ENCODE peak calls at places on chromosomes 16 and 17, in seven cellular contexts. U is fibroblast of pulmonary artery, J is A673, R is RWPE1, P is GM20000, O is tibial artery, Z is left ventricle myocardium inferior. S is an unnamed sample.

GRCh38 chr17:52106070-52106469 is 52.4 kb downstream of the CA10 start:
- DNase-seq in U (no peak), J (no peak), R (no peak), P (no peak), O (no peak), Z (no peak), S (no peak)

GRCh38 chr17:63452091-63452978 is 6.2 kb upstream of the CYB561 start:
- DNase-seq in U (no peak), J (no peak), R (no peak), P (no peak), O (no peak), Z (no peak), S (no peak)

GRCh38 chr16:53537591-53537990 is 34.6 kb upstream of the AKTIP start:
- DNase-seq in U (no peak), J (no peak), R (no peak), P (no peak), O (no peak), Z (no peak), S (no peak)

GRCh38 chr16:57533618-57534336 is 2.6 kb downstream of the CCDC102A start:
- DNase-seq in U (no peak), J (no peak), R (no peak), P (no peak), O (no peak), Z (no peak), S (peak; percentile 20)

GRCh38 chr17:82963104-82963950 is 116.1 kb upstream of the METRNL start:
- DNase-seq in U (peak; percentile 81), J (peak; percentile 62), R (peak; percentile 25), P (peak; percentile 79), O (peak; percentile 86), Z (peak; percentile 86), S (no peak)

GRCh38 chr17:70871180-70871818 is 702.0 kb downstream of the KCNJ2 start:
- DNase-seq in U (no peak), J (no peak), R (no peak), P (no peak), O (no peak), Z (no peak), S (no peak)

GRCh38 chr17:8762012-8762411 is 3.7 kb upstream of the SPDYE4 start:
- DNase-seq in U (no peak), J (no peak), R (no peak), P (no peak), O (no peak), Z (no peak), S (no peak)

GRCh38 chr17:19646788-19647696 is 1.5 kb upstream of the ALDH3A2 start:
- DNase-seq in U (peak; percentile 24), J (peak; percentile 10), R (no peak), P (no peak), O (no peak), Z (no peak), S (no peak)

GRCh38 chr17:55420776-55421178 is 858 bp downstream of the MMD start:
- DNase-seq in U (no peak), J (peak; percentile 32), R (peak; percentile 30), P (peak; percentile 47), O (peak; percentile 53), Z (peak; percentile 52), S (peak; percentile 50)

GRCh38 chr17:66548158-66548557 is 245.7 kb downstream of the PRKCA start:
- DNase-seq in U (no peak), J (no peak), R (no peak), P (no peak), O (no peak), Z (no peak), S (no peak)

GRCh38 chr17:72102366-72102765 is 18.5 kb upstream of the SOX9 start:
- DNase-seq in U (no peak), J (no peak), R (no peak), P (no peak), O (no peak), Z (no peak), S (no peak)

GRCh38 chr17:50805486-50805885 is 29.9 kb upstream of the WFIKKN2 start:
- DNase-seq in U (no peak), J (no peak), R (no peak), P (no peak), O (no peak), Z (no peak), S (no peak)

GRCh38 chr17:57284984-57285646 is 28.8 kb downstream of the MSI2 start:
- DNase-seq in U (no peak), J (no peak), R (no peak), P (peak; percentile 56), O (no peak), Z (no peak), S (peak; percentile 38)

GRCh38 chr17:33433581-33433980 is 140.5 kb upstream of the ASIC2 start:
- DNase-seq in U (no peak), J (no peak), R (no peak), P (no peak), O (no peak), Z (no peak), S (no peak)

GRCh38 chr16:17461951-17462729 is 8.6 kb downstream of the XYLT1 start:
- DNase-seq in U (no peak), J (no peak), R (no peak), P (no peak), O (no peak), Z (no peak), S (no peak)

GRCh38 chr16:22088642-22089041 is 3.7 kb upstream of the VWA3A start:
- DNase-seq in U (no peak), J (no peak), R (no peak), P (no peak), O (no peak), Z (no peak), S (no peak)

GRCh38 chr17:41076788-41077187 is 7.2 kb upstream of the KRTAP4-7 start:
- DNase-seq in U (no peak), J (no peak), R (no peak), P (no peak), O (no peak), Z (no peak), S (no peak)

GRCh38 chr16:68732068-68732680 is 4.9 kb upstream of the CDH1 start:
- DNase-seq in U (no peak), J (peak; percentile 33), R (peak; percentile 68), P (no peak), O (no peak), Z (no peak), S (no peak)

GRCh38 chr17:4933646-4934045 is 1.6 kb downstream of the GP1BA start:
- DNase-seq in U (no peak), J (no peak), R (no peak), P (no peak), O (no peak), Z (no peak), S (no peak)

GRCh38 chr17:4935650-4936049 is 3.6 kb downstream of the GP1BA start:
- DNase-seq in U (no peak), J (no peak), R (no peak), P (no peak), O (no peak), Z (no peak), S (no peak)

GRCh38 chr17:4936436-4936835 is 3.4 kb downstream of the SLC25A11 start:
- DNase-seq in U (no peak), J (no peak), R (no peak), P (no peak), O (no peak), Z (no peak), S (no peak)

GRCh38 chr17:4932756-4933155 is 679 bp downstream of the GP1BA start:
- DNase-seq in U (no peak), J (no peak), R (no peak), P (no peak), O (no peak), Z (no peak), S (no peak)

GRCh38 chr17:4934173-4934979 is 2.3 kb downstream of the GP1BA start:
- DNase-seq in U (peak; percentile 38), J (no peak), R (no peak), P (peak; percentile 67), O (no peak), Z (no peak), S (no peak)
- TF ChIP-seq CTCF in U (peak; percentile 36), J (no peak), R (no peak), P (peak; percentile 11), O (no peak), Z (no peak), S (no peak)

GRCh38 chr16:66699898-66700297 is 3.4 kb upstream of the CMTM4 start:
- DNase-seq in U (no peak), J (no peak), R (no peak), P (no peak), O (no peak), Z (no peak), S (no peak)

GRCh38 chr16:66695474-66695934 is 1.0 kb downstream of the CMTM4 start:
- DNase-seq in U (no peak), J (no peak), R (no peak), P (no peak), O (no peak), Z (no peak), S (no peak)

GRCh38 chr16:66698046-66698445 is 1.5 kb upstream of the CMTM4 start:
- DNase-seq in U (no peak), J (no peak), R (no peak), P (no peak), O (no peak), Z (no peak), S (no peak)

GRCh38 chr16:66695935-66696668 is 441 bp downstream of the CMTM4 start:
- DNase-seq in U (peak; percentile 15), J (peak; percentile 23), R (peak; percentile 55), P (peak; percentile 20), O (no peak), Z (no peak), S (peak; percentile 18)

DNA sequence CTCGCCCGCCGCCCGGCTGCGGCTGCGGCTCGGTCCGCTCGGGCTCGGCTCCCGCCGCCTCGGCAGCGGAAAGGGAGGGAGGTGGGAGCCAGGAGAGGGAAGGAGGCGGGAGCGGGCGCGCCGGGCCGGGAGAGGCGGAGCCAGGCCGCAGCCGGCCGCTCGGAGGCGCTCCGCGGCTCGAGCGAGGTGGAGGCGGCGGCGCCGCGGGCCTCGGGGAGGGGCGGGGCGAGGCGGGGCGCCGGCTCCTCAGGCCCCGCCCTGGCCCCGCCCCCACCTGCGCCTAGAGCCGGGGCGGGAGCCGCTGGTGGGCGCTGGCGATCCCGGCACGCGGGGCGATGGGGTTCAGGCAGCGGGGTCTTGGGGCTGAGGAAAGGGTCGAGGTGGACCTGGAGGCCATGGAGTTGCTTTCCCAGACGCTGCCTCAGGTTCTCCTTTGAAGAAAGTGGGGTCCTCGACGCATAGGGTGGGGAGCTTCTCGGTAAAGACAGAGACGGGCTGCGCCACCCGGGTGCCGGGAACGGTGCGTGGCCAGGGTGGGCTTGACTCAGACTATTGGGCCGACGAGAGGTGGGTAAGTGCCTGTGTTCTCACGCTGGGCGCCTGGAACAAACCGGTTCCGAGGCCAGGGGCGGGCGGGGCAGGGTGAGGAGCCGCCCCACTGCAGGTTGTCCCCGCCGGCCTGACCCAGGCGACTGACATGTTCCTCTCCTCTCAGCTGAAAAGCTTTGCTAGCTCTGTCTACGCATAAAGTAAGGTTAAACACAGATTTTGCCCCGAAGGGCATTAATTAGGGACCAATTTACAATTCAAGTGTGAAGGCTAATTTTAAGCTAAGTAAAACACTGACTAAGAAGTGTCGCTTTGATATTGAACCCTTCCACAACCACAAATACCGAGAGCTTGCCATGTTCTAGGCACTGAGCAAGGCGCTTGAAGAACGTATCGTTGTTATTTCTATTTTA is at the start of gene CMTM4:
- DNase-seq in U (peak; percentile 84), J (peak; percentile 89), R (peak; percentile 89), P (peak; percentile 98), O (peak; percentile 80), Z (peak; percentile 86), S (peak; percentile 76)
- TF ChIP-seq CTCF in U (no peak), J (peak; percentile 37), R (peak; percentile 69), P (peak; percentile 22), O (peak; percentile 29), Z (peak; percentile 37), S (no peak)

GRCh38 chr17:42118545-42118944 is 2.6 kb downstream of the KAT2A start:
- DNase-seq in U (peak; percentile 50), J (peak; percentile 15), R (no peak), P (peak; percentile 65), O (no peak), Z (no peak), S (no peak)
- TF ChIP-seq CTCF in U (peak; percentile 61), J (peak; percentile 35), R (peak; percentile 41), P (no peak), O (no peak), Z (peak; percentile 54), S (no peak)

GRCh38 chr17:5915337-5915736 is 154.8 kb upstream of the WSCD1 start:
- DNase-seq in U (no peak), J (no peak), R (no peak), P (no peak), O (no peak), Z (no peak), S (no peak)
- TF ChIP-seq CTCF in U (no peak), J (no peak), R (no peak), P (no peak), O (no peak), Z (no peak), S (no peak)

S was measured in activated B cell treated with CpG ODN at 0.5 μM for 24 hours.